ENCODE peak calls at places on chromosomes 13 and 19, in six cellular contexts. I is neural progenitor cell, C is memory B cell, N is cardiac muscle cell, W is AG04450, D is naive B cell. U is an unnamed sample.
A peak's percentile ranks its signal among the peaks of the same experiment; 100 is the strongest.

GRCh38 chr13:46683879-46684278 is 113.1 kb downstream of the ESD start:
- DNase-seq in I (no peak), C (no peak), N (no peak), W (no peak), D (no peak), U (no peak)

GRCh38 chr19:2475018-2475701 is 767 bp upstream of the GADD45B start:
- DNase-seq in I (peak; percentile 65), C (peak; percentile 63), N (peak; percentile 73), W (no peak), D (peak; percentile 64), U (peak; percentile 45)

GRCh38 chr19:49335071-49335783 is at the start of gene CD37:
- DNase-seq in I (no peak), C (peak; percentile 63), N (no peak), W (no peak), D (peak; percentile 84), U (no peak)

GRCh38 chr13:113297370-113297871 is 382 bp downstream of the LAMP1 start:
- DNase-seq in I (no peak), C (no peak), N (no peak), W (no peak), D (peak; percentile 63), U (peak; percentile 65)

GRCh38 chr13:110593430-110594130 is 21.8 kb upstream of the NAXD start:
- DNase-seq in I (peak; percentile 65), C (no peak), N (peak; percentile 71), W (no peak), D (peak; percentile 29), U (peak; percentile 76)

GRCh38 chr19:40620161-40620485 is 19.0 kb downstream of the LTBP4 start:
- DNase-seq in I (no peak), C (no peak), N (no peak), W (no peak), D (no peak), U (no peak)

GRCh38 chr19:43469160-43469480 is 3.7 kb upstream of the LYPD3 start:
- DNase-seq in I (no peak), C (no peak), N (no peak), W (no peak), D (no peak), U (no peak)

GRCh38 chr13:61727714-61728275 is 312.1 kb upstream of the PCDH20 start:
- DNase-seq in I (no peak), C (no peak), N (peak; percentile 35), W (no peak), D (no peak), U (no peak)

GRCh38 chr13:111034811-111035210 is 80.3 kb upstream of the ARHGEF7 start:
- DNase-seq in I (no peak), C (no peak), N (no peak), W (peak; percentile 23), D (no peak), U (no peak)

GRCh38 chr13:41049480-41049879 is 11.8 kb upstream of the WBP4 start:
- DNase-seq in I (no peak), C (no peak), N (no peak), W (no peak), D (no peak), U (no peak)

GRCh38 chr19:31249217-31249616 is 100.0 kb downstream of the TSHZ3 start:
- DNase-seq in I (no peak), C (no peak), N (no peak), W (no peak), D (no peak), U (no peak)

GRCh38 chr19:50204811-50205675 is 1.6 kb downstream of the MYH14 start:
- DNase-seq in I (peak; percentile 93), C (no peak), N (no peak), W (no peak), D (peak; percentile 9), U (peak; percentile 90)

GRCh38 chr19:15860522-15860921 is 37.4 kb downstream of the CYP4F2 start:
- DNase-seq in I (no peak), C (no peak), N (no peak), W (no peak), D (no peak), U (no peak)

GRCh38 chr19:3443840-3444694 is 36.3 kb downstream of the SMIM24 start:
- DNase-seq in I (peak; percentile 91), C (no peak), N (peak; percentile 52), W (no peak), D (no peak), U (peak; percentile 97)

GRCh38 chr13:34698953-34699352 is 243.1 kb upstream of the NBEA start:
- DNase-seq in I (no peak), C (no peak), N (peak; percentile 61), W (no peak), D (no peak), U (no peak)

GRCh38 chr19:47438793-47439220 is 19.5 kb upstream of the MEIS3 start:
- DNase-seq in I (no peak), C (no peak), N (no peak), W (no peak), D (no peak), U (peak; percentile 12)

GRCh38 chr13:30172593-30173300 is 134.6 kb downstream of the KATNAL1 start:
- DNase-seq in I (no peak), C (no peak), N (no peak), W (no peak), D (no peak), U (no peak)

GRCh38 chr13:23941216-23941615 is 43.9 kb upstream of the C1QTNF9B start:
- DNase-seq in I (no peak), C (no peak), N (no peak), W (no peak), D (no peak), U (no peak)

GRCh38 chr19:29926031-29926430 is 16.0 kb upstream of the URI1 start:
- DNase-seq in I (no peak), C (no peak), N (no peak), W (no peak), D (no peak), U (no peak)

GRCh38 chr13:45082964-45083363 is 37.3 kb upstream of the GTF2F2 start:
- DNase-seq in I (no peak), C (no peak), N (peak; percentile 13), W (peak; percentile 18), D (no peak), U (no peak)

GRCh38 chr13:37656247-37656940 is 57.8 kb upstream of the POSTN start:
- DNase-seq in I (no peak), C (no peak), N (peak; percentile 89), W (peak; percentile 89), D (no peak), U (no peak)

GRCh38 chr19:33199441-33200265 is 5.5 kb downstream of the LRP3 start:
- DNase-seq in I (no peak), C (no peak), N (no peak), W (no peak), D (no peak), U (no peak)

GRCh38 chr19:51716925-51717324 is 6.9 kb downstream of the HAS1 start:
- DNase-seq in I (no peak), C (no peak), N (no peak), W (no peak), D (no peak), U (no peak)

GRCh38 chr13:97189943-97190342 is 32.2 kb upstream of the MBNL2 start:
- DNase-seq in I (no peak), C (no peak), N (no peak), W (no peak), D (no peak), U (peak; percentile 79)

GRCh38 chr19:48249502-48250014 is 6.2 kb downstream of the CARD8 start:
- DNase-seq in I (no peak), C (peak; percentile 31), N (peak; percentile 37), W (no peak), D (peak; percentile 65), U (no peak)

GRCh38 chr13:46797468-46798237 is 692 bp upstream of the ESD start:
- DNase-seq in I (peak; percentile 6), C (no peak), N (no peak), W (no peak), D (no peak), U (no peak)

GRCh38 chr13:27349458-27349857 is 75.0 kb upstream of the GTF3A start:
- DNase-seq in I (no peak), C (no peak), N (peak; percentile 68), W (peak; percentile 32), D (no peak), U (no peak)

GRCh38 chr13:25232937-25233515 is 54.3 kb downstream of the MTMR6 start:
- DNase-seq in I (peak; percentile 48), C (no peak), N (peak; percentile 53), W (no peak), D (peak; percentile 35), U (peak; percentile 27)

GRCh38 chr13:89294115-89294867 is 1623.1 kb downstream of the SLITRK5 start:
- DNase-seq in I (no peak), C (no peak), N (no peak), W (no peak), D (no peak), U (no peak)